ENCODE peak calls at places on chromosomes 4 and X, in nine cellular contexts. F is mammary epithelial cell; C is uterus; O is esophagus muscularis mucosa; P is sigmoid colon; A is CD4-positive, alpha-beta memory T cell; X is tibial nerve; U is ovary; Y is cardiac muscle cell. T is an unnamed sample.

GRCh38 chr4:188297873-188298272 is 158.6 kb downstream of the TRIML1 start:
- DNase-seq in F (peak; percentile 43), C (no peak), O (no peak), P (no peak), A (no peak), X (no peak), U (no peak), Y (peak; percentile 6), T (no peak)

GRCh38 chrX:71128915-71129765 is 10.7 kb downstream of the MED12 start:
- DNase-seq in F (peak; percentile 31), C (peak; percentile 64), O (no peak), P (peak; percentile 80), A (peak; percentile 80), X (peak; percentile 38), U (peak; percentile 82), Y (peak; percentile 68), T (peak; percentile 73)

GRCh38 chr4:158782539-158783360 is 13.9 kb downstream of the FNIP2 start:
- DNase-seq in F (peak; percentile 57), C (no peak), O (no peak), P (no peak), A (no peak), X (no peak), U (no peak), Y (no peak), T (no peak)

GRCh38 chrX:24424948-24425347 is 40.1 kb upstream of the PDK3 start:
- DNase-seq in F (no peak), C (peak; percentile 74), O (peak; percentile 91), P (peak; percentile 93), A (no peak), X (peak; percentile 36), U (peak; percentile 77), Y (peak; percentile 62), T (no peak)

GRCh38 chr4:73383452-73383851 is 20.6 kb upstream of the ALB start:
- DNase-seq in F (no peak), C (no peak), O (no peak), P (no peak), A (no peak), X (no peak), U (no peak), Y (no peak), T (no peak)

GRCh38 chr4:148007303-148007702 is 275.4 kb downstream of the ARHGAP10 start:
- DNase-seq in F (peak; percentile 98), C (peak; percentile 19), O (peak; percentile 87), P (peak; percentile 76), A (no peak), X (no peak), U (no peak), Y (peak; percentile 94), T (no peak)

GRCh38 chrX:79366888-79367749 is at the start of gene ITM2A:
- DNase-seq in F (peak; percentile 19), C (peak; percentile 56), O (no peak), P (peak; percentile 61), A (peak; percentile 70), X (peak; percentile 12), U (peak; percentile 78), Y (peak; percentile 19), T (peak; percentile 69)

GRCh38 chrX:57519578-57520118 is 72.2 kb upstream of the ZXDB start:
- DNase-seq in F (no peak), C (no peak), O (no peak), P (no peak), A (no peak), X (no peak), U (no peak), Y (no peak), T (no peak)

GRCh38 chrX:136457303-136457917 is 30.3 kb upstream of the BRS3 start:
- DNase-seq in F (no peak), C (no peak), O (no peak), P (no peak), A (no peak), X (no peak), U (no peak), Y (no peak), T (no peak)

DNA sequence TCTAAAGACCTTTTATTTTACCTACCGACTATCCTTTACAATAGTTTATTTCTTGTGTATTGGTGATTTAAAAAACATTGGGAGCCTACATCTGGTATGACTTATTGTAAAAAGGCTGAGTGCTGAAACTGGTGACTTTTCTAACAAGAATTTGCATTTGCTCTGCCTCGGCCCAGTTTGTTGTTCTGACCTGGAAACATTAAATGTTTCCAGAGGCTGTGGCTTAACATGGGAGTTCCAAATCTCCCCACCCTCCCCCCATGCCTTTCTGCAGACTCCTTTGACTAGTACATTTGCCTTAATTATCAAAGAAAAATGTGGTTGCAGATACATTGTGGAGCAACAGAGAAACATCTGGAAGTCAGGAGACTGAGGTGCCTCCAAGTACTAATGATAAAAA is 39.8 kb downstream of the SPCS3 start:
- DNase-seq in F (no peak), C (no peak), O (no peak), P (no peak), A (no peak), X (no peak), U (no peak), Y (no peak), T (no peak)
- H3K27ac ChIP-seq in F (no peak overlapping the region), C (no peak overlapping the region), O (no peak overlapping the region), P (no peak overlapping the region), A (no peak overlapping the region), X (no peak overlapping the region), U (no peak overlapping the region), Y (no peak overlapping the region), T (no peak overlapping the region)

GRCh38 chrX:130083656-130084382 is 26.5 kb downstream of the ELF4 start:
- DNase-seq in F (no peak), C (no peak), O (no peak), P (no peak), A (no peak), X (no peak), U (no peak), Y (no peak), T (no peak)

GRCh38 chrX:130083107-130083490 is 27.2 kb downstream of the ELF4 start:
- DNase-seq in F (no peak), C (no peak), O (no peak), P (no peak), A (no peak), X (no peak), U (no peak), Y (no peak), T (no peak)

GRCh38 chrX:130081421-130082045 is 28.8 kb downstream of the ELF4 start:
- DNase-seq in F (no peak), C (no peak), O (no peak), P (no peak), A (no peak), X (no peak), U (no peak), Y (no peak), T (no peak)

GRCh38 chrX:130080791-130081367 is 29.4 kb downstream of the ELF4 start:
- DNase-seq in F (no peak), C (no peak), O (no peak), P (no peak), A (no peak), X (no peak), U (no peak), Y (no peak), T (no peak)

DNA sequence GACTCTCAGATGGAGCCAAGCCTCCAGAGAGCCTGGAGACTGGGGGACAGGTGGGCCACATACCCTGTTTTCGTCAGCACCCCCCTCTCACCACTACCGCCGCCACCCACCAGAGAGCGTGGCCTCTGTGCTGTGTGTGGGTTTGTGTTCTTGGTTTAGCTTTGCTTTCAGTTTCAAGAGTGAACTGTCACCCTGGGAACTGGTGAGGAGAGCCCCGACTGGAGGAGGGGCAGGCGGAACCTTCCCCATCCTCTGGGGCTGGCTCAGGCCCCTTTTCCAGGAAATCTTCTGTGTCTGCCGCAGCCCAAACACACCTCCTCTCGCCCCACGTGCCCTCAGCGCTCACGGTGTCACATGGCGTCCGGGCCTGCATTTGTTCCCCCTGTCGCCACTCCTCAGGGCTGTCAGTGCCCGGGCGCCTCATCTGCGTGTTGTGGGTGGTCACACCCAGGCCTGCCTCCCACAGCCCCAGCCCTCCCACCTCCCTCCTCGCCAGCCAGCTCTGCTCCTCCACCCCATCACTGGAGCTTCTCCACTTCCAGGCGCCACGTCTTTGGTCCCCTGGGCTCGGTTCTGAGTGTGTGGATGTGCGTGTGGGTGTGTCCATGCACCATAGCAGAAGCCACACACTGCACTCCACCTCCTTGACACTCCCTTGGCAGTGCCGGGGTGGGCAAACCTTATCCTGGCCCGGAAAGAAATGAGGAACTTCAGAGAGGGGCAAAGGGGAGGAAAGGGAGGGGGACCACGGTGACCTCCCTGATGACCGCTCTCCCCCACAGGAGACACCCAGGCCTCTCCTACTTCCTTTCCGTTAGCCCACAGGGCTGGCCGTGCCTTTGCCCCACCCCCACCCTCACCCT is 27.8 kb downstream of the ELF4 start:
- DNase-seq in F (no peak), C (peak; percentile 41), O (no peak), P (peak; percentile 72), A (peak; percentile 78), X (no peak), U (peak; percentile 58), Y (peak; percentile 9), T (peak; percentile 75)
- H3K27ac ChIP-seq in F (no peak overlapping the region), C (peak overlapping the region; percentile 71), O (peak overlapping the region; percentile 22), P (peak overlapping the region; percentile 37), A (peak overlapping the region; percentile 70), X (peak overlapping the region; percentile 71), U (peak overlapping the region; percentile 64), Y (no peak overlapping the region), T (peak overlapping the region; percentile 54)

GRCh38 chr4:163694385-163694784 is 199.9 kb downstream of the TMA16 start:
- DNase-seq in F (no peak), C (no peak), O (no peak), P (no peak), A (no peak), X (no peak), U (no peak), Y (no peak), T (no peak)

GRCh38 chr4:163693211-163693610 is 198.7 kb downstream of the TMA16 start:
- DNase-seq in F (no peak), C (no peak), O (no peak), P (no peak), A (no peak), X (no peak), U (no peak), Y (no peak), T (no peak)

GRCh38 chr4:163701915-163702314 is 207.4 kb downstream of the TMA16 start:
- DNase-seq in F (peak; percentile 46), C (no peak), O (no peak), P (no peak), A (no peak), X (no peak), U (no peak), Y (no peak), T (no peak)

GRCh38 chr4:163693776-163694175 is 199.3 kb downstream of the TMA16 start:
- DNase-seq in F (peak; percentile 51), C (no peak), O (no peak), P (no peak), A (no peak), X (no peak), U (no peak), Y (no peak), T (no peak)

GRCh38 chr4:163697121-163697520 is 202.6 kb downstream of the TMA16 start:
- DNase-seq in F (peak; percentile 80), C (no peak), O (no peak), P (no peak), A (no peak), X (no peak), U (no peak), Y (no peak), T (no peak)
- H3K27ac ChIP-seq in F (no peak overlapping the region), C (no peak overlapping the region), O (no peak overlapping the region), P (no peak overlapping the region), A (no peak overlapping the region), X (no peak overlapping the region), U (no peak overlapping the region), Y (no peak overlapping the region), T (no peak overlapping the region)

DNA sequence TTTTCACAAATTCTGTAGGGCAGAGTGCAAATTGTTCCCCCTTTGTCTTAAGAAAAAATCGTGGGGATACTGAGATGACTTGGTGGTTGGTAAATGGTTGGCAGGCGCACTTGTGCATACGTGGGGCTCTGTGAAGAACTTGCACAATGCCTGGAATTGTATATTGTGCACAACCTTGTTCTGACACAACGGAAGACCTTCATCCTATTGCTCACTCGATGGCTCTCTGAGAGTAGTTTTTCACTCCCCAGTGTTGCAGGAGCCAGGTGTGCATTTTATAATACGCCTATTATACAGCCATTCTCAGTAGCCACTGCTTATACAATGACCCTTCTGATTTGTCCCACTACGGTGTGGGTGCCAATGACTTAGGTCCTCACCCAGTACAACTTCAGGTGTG is 150.1 kb downstream of the SPRY1 start:
- DNase-seq in F (no peak), C (no peak), O (no peak), P (no peak), A (no peak), X (no peak), U (no peak), Y (no peak), T (no peak)
- H3K27ac ChIP-seq in F (no peak overlapping the region), C (no peak overlapping the region), O (no peak overlapping the region), P (no peak overlapping the region), A (no peak overlapping the region), X (no peak overlapping the region), U (no peak overlapping the region), Y (no peak overlapping the region), T (no peak overlapping the region)

T was measured in CD8-positive, alpha-beta memory T cell.